ENCODE peak calls at places on chromosomes 11 and 22, in four cellular contexts. T is mesendoderm, Q is GM23248, G is BE2C. S is an unnamed sample.

GRCh38 chr11:117392979-117393378 is 65.3 kb downstream of the CEP164 start:
- DNase-seq in T (no peak), Q (no peak), G (no peak), S (no peak)

GRCh38 chr11:122746050-122746478 is 90.5 kb downstream of the UBASH3B start:
- DNase-seq in T (no peak), Q (no peak), G (no peak), S (no peak)

GRCh38 chr11:113675003-113675471 is 31.1 kb downstream of the TMPRSS5 start:
- DNase-seq in T (no peak), Q (peak; percentile 98), G (no peak), S (peak; percentile 40)

GRCh38 chr22:28822930-28823481 is 22.6 kb upstream of the XBP1 start:
- DNase-seq in T (no peak), Q (no peak), G (no peak), S (no peak)

GRCh38 chr11:32297629-32298028 is 137.7 kb downstream of the WT1 start:
- DNase-seq in T (no peak), Q (peak; percentile 67), G (peak; percentile 22), S (no peak)

GRCh38 chr11:117600261-117600783 is 196.7 kb downstream of the DSCAML1 start:
- DNase-seq in T (peak; percentile 51), Q (no peak), G (no peak), S (peak; percentile 75)

GRCh38 chr11:70627219-70627618 is 228.9 kb downstream of the CTTN start:
- DNase-seq in T (no peak), Q (no peak), G (no peak), S (no peak)

GRCh38 chr22:42811510-42811909 is 45.6 kb downstream of the ARFGAP3 start:
- DNase-seq in T (no peak), Q (no peak), G (no peak), S (no peak)

GRCh38 chr22:44245867-44246266 is 65.1 kb downstream of the PARVG start:
- DNase-seq in T (no peak), Q (no peak), G (no peak), S (peak; percentile 20)

GRCh38 chr22:19554834-19555404 is 30.7 kb upstream of the CLDN5 start:
- DNase-seq in T (peak; percentile 93), Q (peak; percentile 34), G (peak; percentile 38), S (peak; percentile 91)

GRCh38 chr11:110527146-110527545 is 97.4 kb downstream of the FDX1 start:
- DNase-seq in T (no peak), Q (peak; percentile 63), G (no peak), S (no peak)

GRCh38 chr11:128039140-128040021 is 548.0 kb downstream of the ETS1 start:
- DNase-seq in T (no peak), Q (peak; percentile 98), G (no peak), S (no peak)

GRCh38 chr22:48855593-48856307 is 971.9 kb downstream of the BRD1 start:
- DNase-seq in T (no peak), Q (no peak), G (no peak), S (no peak)

GRCh38 chr11:120339394-120339890 is 3.2 kb downstream of the ARHGEF12 start:
- DNase-seq in T (peak; percentile 40), Q (peak; percentile 49), G (peak; percentile 48), S (no peak)

GRCh38 chr11:93059074-93059957 is 89.9 kb downstream of the MTNR1B start:
- DNase-seq in T (peak; percentile 32), Q (peak; percentile 64), G (no peak), S (no peak)

GRCh38 chr11:47616726-47617416 is 22.7 kb upstream of the C1QTNF4 start:
- DNase-seq in T (peak; percentile 75), Q (peak; percentile 87), G (peak; percentile 52), S (peak; percentile 85)

GRCh38 chr11:2289859-2290258 is 11.9 kb downstream of the C11orf21 start:
- DNase-seq in T (no peak), Q (no peak), G (no peak), S (peak; percentile 28)

GRCh38 chr11:67062526-67063373 is 6.1 kb downstream of the RHOD start:
- DNase-seq in T (no peak), Q (no peak), G (no peak), S (no peak)

GRCh38 chr11:87425943-87426342 is 388.2 kb downstream of the TMEM135 start:
- DNase-seq in T (peak; percentile 48), Q (peak; percentile 72), G (no peak), S (no peak)

GRCh38 chr11:131624526-131624925 is 254.1 kb downstream of the NTM start:
- DNase-seq in T (no peak), Q (peak; percentile 85), G (no peak), S (no peak)

GRCh38 chr11:68150029-68150428 is 28.8 kb upstream of the CHKA start:
- DNase-seq in T (peak; percentile 60), Q (no peak), G (no peak), S (no peak)

GRCh38 chr11:22898036-22898435 is 37.8 kb upstream of the CCDC179 start:
- DNase-seq in T (no peak), Q (no peak), G (no peak), S (no peak)

GRCh38 chr11:96045622-96046456 is 121.9 kb upstream of the MTMR2 start:
- DNase-seq in T (peak; percentile 85), Q (peak; percentile 87), G (peak; percentile 42), S (peak; percentile 86)

GRCh38 chr11:72308226-72309073 is 64.5 kb upstream of the PHOX2A start:
- DNase-seq in T (no peak), Q (peak; percentile 90), G (peak; percentile 98), S (no peak)

GRCh38 chr11:15159085-15159484 is 44.4 kb downstream of the INSC start:
- DNase-seq in T (peak; percentile 53), Q (peak; percentile 77), G (no peak), S (peak; percentile 61)

GRCh38 chr11:2135018-2135569 is 4.1 kb downstream of the IGF2 start:
- DNase-seq in T (no peak), Q (no peak), G (peak; percentile 14), S (no peak)

GRCh38 chr22:17742528-17742902 is 31.8 kb downstream of the BID start:
- DNase-seq in T (peak; percentile 93), Q (peak; percentile 67), G (peak; percentile 81), S (peak; percentile 98)

GRCh38 chr22:17741866-17742527 is 32.3 kb downstream of the BID start:
- DNase-seq in T (no peak), Q (no peak), G (no peak), S (no peak)

GRCh38 chr22:17746916-17747315 is 27.4 kb downstream of the BID start:
- DNase-seq in T (no peak), Q (no peak), G (no peak), S (no peak)

GRCh38 chr22:17744430-17744829 is 29.8 kb downstream of the BID start:
- DNase-seq in T (no peak), Q (no peak), G (no peak), S (no peak)

GRCh38 chr22:17743661-17744411 is 30.4 kb downstream of the BID start:
- DNase-seq in T (no peak), Q (no peak), G (no peak), S (peak; percentile 60)
- H3K4me3 ChIP-seq in T (no peak overlapping the region), Q (no peak overlapping the region), G (no peak overlapping the region), S (no peak overlapping the region)

GRCh38 chr11:20029193-20029592 is 131.1 kb downstream of the DBX1 start:
- DNase-seq in T (no peak), Q (no peak), G (peak; percentile 19), S (peak; percentile 49)

GRCh38 chr11:20024172-20024935 is 135.9 kb downstream of the DBX1 start:
- DNase-seq in T (no peak), Q (no peak), G (no peak), S (peak; percentile 62)

GRCh38 chr11:20025331-20025840 is 134.9 kb downstream of the DBX1 start:
- DNase-seq in T (peak; percentile 81), Q (no peak), G (no peak), S (peak; percentile 75)

GRCh38 chr11:20027546-20028014 is 132.7 kb downstream of the DBX1 start:
- DNase-seq in T (no peak), Q (no peak), G (no peak), S (no peak)

DNA sequence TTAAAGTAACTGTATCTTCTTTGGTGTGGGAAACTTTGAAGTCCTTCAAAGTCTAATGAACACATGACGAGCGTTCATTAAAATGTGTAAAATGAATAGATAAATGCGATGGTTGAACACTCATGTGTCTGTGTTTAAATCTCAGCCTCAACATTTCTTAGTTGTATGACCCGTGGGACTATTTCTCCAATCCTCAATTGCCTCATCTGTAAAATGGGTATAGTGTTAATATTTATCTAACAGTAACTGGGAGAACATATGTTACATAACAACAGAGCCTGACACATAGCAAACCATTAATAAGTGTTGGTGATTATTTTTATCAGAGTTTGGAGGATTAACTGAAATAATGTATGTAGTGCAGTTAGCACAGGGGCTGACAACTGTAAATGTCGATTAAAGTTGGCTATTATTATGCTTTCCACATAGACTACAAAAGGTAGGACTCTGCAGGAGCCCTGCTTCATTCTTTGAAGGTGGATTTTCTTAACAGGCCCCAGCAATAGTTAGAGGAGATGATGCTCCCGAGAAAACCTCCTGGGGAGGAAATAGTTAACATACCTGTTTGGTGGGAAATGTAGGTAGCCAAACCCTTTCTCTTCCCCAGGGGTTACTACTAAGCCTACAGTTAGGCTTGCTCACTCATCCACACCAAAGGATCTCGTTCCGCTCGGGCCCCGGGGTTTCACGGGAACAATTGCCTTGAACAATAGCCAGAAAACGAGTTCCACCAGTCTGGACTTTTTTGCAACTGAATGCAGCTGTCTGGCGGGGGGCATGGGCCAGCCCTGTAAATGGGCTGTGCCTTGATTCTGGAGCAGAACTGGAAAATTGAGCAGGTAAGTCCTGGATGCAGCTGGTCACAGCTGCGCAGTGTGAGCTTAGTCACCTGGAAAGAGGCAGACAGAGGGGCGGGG is 133.4 kb downstream of the DBX1 start:
- DNase-seq in T (peak; percentile 95), Q (no peak), G (no peak), S (peak; percentile 97)
- H3K4me3 ChIP-seq in T (no peak overlapping the region), Q (no peak overlapping the region), G (no peak overlapping the region), S (peak overlapping the region; percentile 67)

DNA sequence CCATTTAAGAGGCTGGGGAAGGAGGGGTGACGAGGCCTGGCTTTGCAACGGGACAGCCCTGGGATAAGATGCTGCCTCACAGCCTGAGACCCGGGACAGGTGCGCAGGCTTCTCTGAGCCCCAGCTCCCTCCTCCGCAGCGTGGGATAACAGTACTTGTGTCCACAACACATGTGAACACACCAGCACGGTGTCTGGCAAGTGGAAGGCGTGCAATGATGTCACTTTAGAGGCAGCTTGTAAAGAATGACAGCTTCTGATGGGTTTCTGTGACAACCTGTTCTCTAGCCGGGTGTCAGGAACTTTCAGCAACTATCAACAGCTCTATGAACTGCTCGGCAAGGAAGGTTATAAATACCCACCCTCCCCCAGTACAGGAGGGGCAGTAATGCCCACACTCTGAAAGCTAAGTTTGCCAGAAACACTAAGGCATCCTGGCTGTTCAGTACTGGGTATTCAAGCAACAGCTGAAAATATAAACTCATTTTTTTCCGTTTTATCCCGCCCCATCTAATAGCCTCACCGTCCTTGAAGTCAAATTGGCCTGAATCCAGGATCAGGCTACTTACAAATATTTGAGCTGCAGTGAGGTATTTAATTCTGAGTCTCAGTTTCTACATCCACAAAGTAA is 59.7 kb downstream of the MYH9 start:
- DNase-seq in T (no peak), Q (peak; percentile 40), G (no peak), S (no peak)
- H3K4me3 ChIP-seq in T (no peak overlapping the region), Q (no peak overlapping the region), G (no peak overlapping the region), S (peak overlapping the region; percentile 12)

DNA sequence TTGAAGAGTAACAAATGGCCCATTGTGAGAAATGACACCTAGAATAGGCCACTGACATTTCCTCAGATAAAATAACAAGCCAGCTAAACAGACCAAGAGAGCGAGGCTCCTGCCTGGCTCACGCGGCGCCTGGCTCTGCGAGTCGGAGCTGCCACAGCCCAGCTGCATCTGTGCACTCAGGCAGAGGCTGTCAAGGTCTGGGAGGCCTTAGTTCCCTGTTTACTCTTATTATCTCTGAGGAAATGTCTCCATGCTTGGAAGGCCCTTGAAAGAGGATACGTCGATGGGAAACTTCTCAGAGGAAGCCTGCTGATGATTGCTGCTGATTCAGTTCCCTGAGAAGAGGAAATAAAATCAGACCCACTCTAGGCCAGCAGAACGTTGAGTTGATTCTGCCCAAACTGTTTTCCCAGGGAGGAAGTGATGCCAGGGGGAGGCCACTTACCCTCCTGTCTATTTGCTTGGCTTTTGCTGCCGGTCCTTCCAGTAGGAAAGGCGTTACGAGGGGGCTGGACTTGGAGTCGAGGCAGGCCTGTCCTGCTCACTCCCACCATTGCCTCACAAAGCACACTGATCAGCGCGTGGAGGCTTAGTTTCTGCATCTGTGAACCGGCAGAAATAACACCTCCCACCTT is 208.8 kb downstream of the TBC1D22A start:
- DNase-seq in T (peak; percentile 83), Q (no peak), G (peak; percentile 43), S (peak; percentile 51)
- H3K4me3 ChIP-seq in T (no peak overlapping the region), Q (no peak overlapping the region), G (no peak overlapping the region), S (no peak overlapping the region)

S was measured in endodermal cell.